ENCODE peak calls at places on chromosomes 1 and 21, in seven cellular contexts. P, O, T, E, M, A and N are unnamed samples.
A peak's percentile ranks its signal among the peaks of the same experiment; 100 is the strongest.

GRCh38 chr1:15848143-15848928 is 829 bp downstream of the SPEN start:
- DNase-seq in P (peak; percentile 64), O (peak; percentile 38), T (peak; percentile 80), E (peak; percentile 47), M (peak; percentile 62), A (no peak), N (peak; percentile 74)

GRCh38 chr1:200075938-200076546 is 48.5 kb downstream of the NR5A2 start:
- DNase-seq in P (no peak), O (no peak), T (no peak), E (peak; percentile 28), M (no peak), A (no peak), N (no peak)

GRCh38 chr1:17148950-17149608 is 29.8 kb upstream of the PADI2 start:
- DNase-seq in P (no peak), O (no peak), T (no peak), E (no peak), M (no peak), A (no peak), N (no peak)

GRCh38 chr1:170967042-170967910 is 31.9 kb downstream of the MROH9 start:
- DNase-seq in P (peak; percentile 5), O (no peak), T (no peak), E (no peak), M (peak; percentile 0), A (no peak), N (no peak)

GRCh38 chr1:9881838-9882249 is 28.2 kb downstream of the CTNNBIP1 start:
- DNase-seq in P (no peak), O (no peak), T (no peak), E (no peak), M (no peak), A (no peak), N (no peak)

GRCh38 chr21:39094847-39095525 is 88.3 kb downstream of the PSMG1 start:
- DNase-seq in P (no peak), O (no peak), T (no peak), E (no peak), M (no peak), A (no peak), N (peak; percentile 54)

GRCh38 chr1:221687731-221688487 is 54.0 kb downstream of the DUSP10 start:
- DNase-seq in P (no peak), O (no peak), T (no peak), E (no peak), M (no peak), A (no peak), N (no peak)

GRCh38 chr1:44830900-44831304 is 12.2 kb downstream of the PTCH2 start:
- DNase-seq in P (no peak), O (no peak), T (no peak), E (no peak), M (no peak), A (no peak), N (no peak)

GRCh38 chr1:217528271-217528670 is 102.6 kb downstream of the GPATCH2 start:
- DNase-seq in P (no peak), O (no peak), T (no peak), E (no peak), M (no peak), A (no peak), N (no peak)

DNA sequence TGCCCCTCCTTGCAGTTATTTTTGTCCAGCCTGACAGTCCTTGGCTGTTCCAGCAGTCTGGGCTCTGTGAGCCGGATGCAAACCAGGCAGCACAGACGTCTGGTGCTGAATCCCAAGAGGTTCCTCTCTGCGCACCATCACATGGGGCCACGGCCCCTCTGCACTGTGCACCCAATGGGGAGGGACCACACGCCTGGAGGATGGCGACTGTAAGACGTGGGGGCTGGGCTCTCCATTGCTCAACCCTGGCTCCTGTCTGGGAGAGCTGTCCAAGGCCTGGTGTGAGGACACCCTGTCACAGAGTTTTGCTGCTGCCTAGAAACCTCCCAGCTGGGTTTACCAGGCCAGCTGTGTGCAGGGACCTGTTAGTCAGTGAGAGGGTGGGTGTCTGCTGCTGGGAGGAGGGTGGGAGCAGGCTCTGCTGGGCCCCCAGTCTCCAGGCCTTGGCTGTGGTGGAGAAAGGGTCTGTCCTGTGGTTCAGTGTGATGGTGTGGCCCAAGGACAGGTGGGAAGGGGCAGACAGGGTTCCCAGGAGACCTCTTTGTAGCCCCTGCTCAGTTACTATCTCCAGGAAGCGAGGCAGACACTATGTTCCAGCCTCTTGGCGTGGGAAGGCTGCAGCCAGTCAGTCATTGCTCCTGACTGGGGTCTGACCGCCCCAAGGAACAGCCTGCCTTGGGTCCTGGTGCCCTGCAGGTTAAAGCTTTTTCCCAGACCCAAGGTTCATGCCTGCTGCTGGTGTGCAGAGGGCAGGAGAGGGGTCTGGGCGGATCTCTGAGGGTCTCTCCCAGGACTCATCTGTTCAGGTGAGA is 13.8 kb downstream of the HEYL start:
- DNase-seq in P (no peak), O (peak; percentile 94), T (peak; percentile 73), E (peak; percentile 87), M (no peak), A (peak; percentile 95), N (peak; percentile 94)
- H3K27me3 ChIP-seq in P (peaks cover 5% of the 10 kb centered on the region), O (no peaks in the 10 kb centered on the region), T (no peaks in the 10 kb centered on the region), E (no peaks in the 10 kb centered on the region), M (no peaks in the 10 kb centered on the region), A (no peaks in the 10 kb centered on the region), N (no peaks in the 10 kb centered on the region)

DNA sequence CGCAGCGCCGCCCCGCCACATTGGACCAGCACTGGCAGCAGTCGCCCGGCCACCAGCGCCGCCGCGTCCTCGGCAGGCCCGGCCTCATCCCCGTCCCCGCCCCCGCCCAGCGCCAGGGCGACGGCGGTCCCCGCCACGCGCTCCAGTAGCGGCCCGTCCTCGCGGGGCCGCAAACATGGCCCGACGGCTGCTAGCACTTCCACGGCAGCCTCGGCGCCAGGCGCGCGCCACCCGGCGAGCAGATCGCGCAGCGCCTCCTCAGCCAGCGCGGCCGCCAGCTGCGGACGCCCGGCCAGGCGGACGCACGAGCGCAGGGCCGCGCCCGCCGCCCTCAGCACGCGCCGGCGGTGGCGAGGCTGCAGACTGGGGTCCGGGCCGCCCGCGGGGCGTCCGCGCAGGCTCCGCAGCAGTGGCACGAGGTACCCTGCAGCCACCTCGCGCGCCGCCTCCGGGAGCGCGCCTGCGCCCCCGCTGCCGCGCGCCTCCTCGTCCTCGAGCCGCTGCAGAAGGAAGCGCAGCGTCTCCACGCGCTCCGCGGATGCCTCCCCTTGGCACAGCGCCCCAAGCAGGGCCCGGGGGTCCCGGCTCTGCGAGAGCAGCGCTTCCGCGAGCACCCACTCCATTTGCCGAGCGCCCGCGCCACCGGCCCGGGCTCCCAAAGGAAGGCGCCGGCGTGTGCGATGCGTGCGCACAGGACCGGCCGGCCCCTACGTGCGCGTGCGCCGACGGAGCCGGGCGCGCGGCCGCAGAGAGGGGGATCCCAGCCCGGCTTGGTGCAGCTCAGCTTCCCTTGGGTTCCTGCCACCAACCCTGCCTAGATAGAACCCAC is at the start of gene TARBP1:
- DNase-seq in P (peak; percentile 84), O (peak; percentile 51), T (peak; percentile 88), E (peak; percentile 72), M (peak; percentile 83), A (no peak), N (peak; percentile 33)
- H3K4me1 ChIP-seq in P (peaks cover 30% of the 10 kb centered on the region), O (no peaks in the 10 kb centered on the region), T (peaks cover 25% of the 10 kb centered on the region), E (peaks cover 37% of the 10 kb centered on the region), M (peaks cover 29% of the 10 kb centered on the region), A (no peaks in the 10 kb centered on the region), N (peaks cover 6% of the 10 kb centered on the region)

DNA sequence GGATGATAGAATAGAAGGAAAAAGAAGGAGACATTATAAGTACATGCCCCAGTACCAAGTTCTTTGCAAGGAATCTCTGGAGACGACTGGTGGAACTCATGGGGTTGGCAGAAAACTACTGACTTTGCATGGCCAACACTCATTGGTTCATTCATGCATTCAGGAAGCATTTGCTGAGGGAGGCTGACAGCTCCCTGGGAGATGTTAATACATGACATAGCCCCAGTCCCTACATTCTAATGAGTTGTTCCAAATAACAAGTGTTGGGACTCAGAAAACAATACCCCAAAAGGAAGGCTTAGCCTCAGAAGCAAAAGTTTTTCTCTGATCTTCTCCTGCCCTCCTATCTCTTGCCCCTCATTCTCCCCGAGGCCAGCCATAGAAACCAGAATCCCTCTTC is 172.8 kb upstream of the IRF2BP2 start:
- DNase-seq in P (no peak), O (no peak), T (no peak), E (no peak), M (no peak), A (peak; percentile 57), N (no peak)
- H3K27me3 ChIP-seq in P (peaks cover 5% of the 10 kb centered on the region), O (no peaks in the 10 kb centered on the region), T (no peaks in the 10 kb centered on the region), E (peaks cover 17% of the 10 kb centered on the region), M (peaks cover 20% of the 10 kb centered on the region), A (no peaks in the 10 kb centered on the region), N (no peaks in the 10 kb centered on the region)

DNA sequence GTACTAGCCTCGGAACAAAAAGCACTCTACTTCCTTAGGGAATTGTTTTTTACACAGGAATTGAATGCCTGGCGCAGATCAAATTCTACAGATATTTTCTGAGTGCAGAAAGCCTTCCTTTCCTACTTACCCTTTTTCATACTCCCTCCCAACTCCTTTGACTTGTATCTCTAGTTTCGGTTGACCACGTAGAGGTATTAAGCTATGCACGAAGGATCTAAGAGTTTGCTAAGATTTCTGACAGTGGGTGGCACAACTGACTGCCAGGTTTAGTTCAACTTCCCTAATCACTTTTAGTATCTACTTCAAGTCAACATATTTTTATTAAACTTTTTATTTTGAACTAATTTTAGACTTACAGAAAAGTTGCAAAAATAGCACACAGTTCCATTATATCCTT is 5.0 kb downstream of the TOR1AIP2 start:
- DNase-seq in P (no peak), O (no peak), T (no peak), E (no peak), M (no peak), A (no peak), N (no peak)
- H3K4me1 ChIP-seq in P (peaks cover 16% of the 10 kb centered on the region), O (no peaks in the 10 kb centered on the region), T (peaks cover 34% of the 10 kb centered on the region), E (peaks cover 56% of the 10 kb centered on the region), M (peaks cover 44% of the 10 kb centered on the region), A (no peaks in the 10 kb centered on the region), N (peaks cover 15% of the 10 kb centered on the region)

GRCh38 chr1:167631386-167631941 is 1.4 kb downstream of the RCSD1 start:
- DNase-seq in P (no peak), O (no peak), T (no peak), E (no peak), M (no peak), A (no peak), N (no peak)

GRCh38 chr1:167631987-167632680 is 2.1 kb downstream of the RCSD1 start:
- DNase-seq in P (peak; percentile 56), O (no peak), T (no peak), E (no peak), M (peak; percentile 36), A (no peak), N (no peak)

GRCh38 chr1:167629681-167630567 is at the start of gene RCSD1:
- DNase-seq in P (peak; percentile 57), O (peak; percentile 23), T (peak; percentile 82), E (peak; percentile 79), M (peak; percentile 45), A (no peak), N (no peak)

GRCh38 chr1:167628754-167629515 is 1.1 kb upstream of the RCSD1 start:
- DNase-seq in P (no peak), O (no peak), T (no peak), E (peak; percentile 17), M (no peak), A (no peak), N (no peak)

DNA sequence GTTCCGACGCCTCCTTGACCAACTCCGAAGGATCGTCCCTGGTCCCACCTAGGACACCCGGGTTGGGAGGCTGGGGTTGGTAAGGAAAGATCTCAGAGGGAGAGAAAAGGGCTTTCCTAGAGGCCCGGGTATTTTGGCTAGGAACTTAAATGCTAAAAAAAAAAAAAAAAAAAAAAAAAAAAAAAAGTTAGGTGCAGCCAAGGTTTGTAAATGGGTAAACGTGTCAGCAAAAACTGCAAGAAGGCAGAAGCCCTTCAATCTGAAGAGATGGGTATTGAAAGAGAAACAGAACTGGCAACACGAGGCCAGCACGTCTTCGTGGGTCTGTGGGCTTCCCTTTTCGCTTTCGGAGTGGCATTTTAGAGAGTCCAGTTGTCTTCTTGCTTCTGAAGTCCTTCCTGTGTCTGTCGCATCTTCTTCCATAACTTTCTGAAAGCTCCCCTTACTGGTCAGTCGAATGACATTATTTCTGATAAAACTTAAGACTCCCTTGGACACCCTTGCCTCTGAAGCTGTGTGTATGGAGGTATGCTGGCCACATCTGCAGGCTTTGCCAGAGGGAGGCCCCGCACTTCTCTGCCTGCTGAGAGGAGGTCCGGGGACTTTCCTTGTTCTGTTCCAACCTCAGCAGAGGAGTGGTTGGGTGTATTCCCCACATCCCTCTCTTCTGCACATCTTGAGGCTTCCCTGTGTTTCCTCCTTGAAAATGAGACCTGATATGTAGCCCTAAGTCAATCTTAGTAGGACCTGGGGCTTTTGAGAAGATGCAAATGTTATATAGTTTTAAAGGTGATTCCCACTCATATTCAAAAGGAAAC is 745 bp downstream of the RCSD1 start:
- DNase-seq in P (peak; percentile 55), O (no peak), T (no peak), E (no peak), M (peak; percentile 46), A (no peak), N (no peak)
- H3K27me3 ChIP-seq in P (no peaks in the 10 kb centered on the region), O (no peaks in the 10 kb centered on the region), T (no peaks in the 10 kb centered on the region), E (no peaks in the 10 kb centered on the region), M (no peaks in the 10 kb centered on the region), A (no peaks in the 10 kb centered on the region), N (no peaks in the 10 kb centered on the region)